ENCODE peak calls at places on chromosomes 3 and 15, in eight cellular contexts. One of them, this sample, is unnamed.

GRCh38 chr3:148992027-148992634 is 791 bp downstream of the GYG1 start:
- DNase-seq in mesothelial cell of epicardium: peak
- DNase-seq in GM12878: no peak
- DNase-seq in spleen: peak
- DNase-seq in MCF 10A: peak
- DNase-seq in HFFc6: peak
- DNase-seq in nephron progenitor cell: peak
- DNase-seq in A549: peak
- DNase-seq in this sample: peak

GRCh38 chr3:79473993-79474392 is 293.8 kb downstream of the ROBO1 start:
- DNase-seq in mesothelial cell of epicardium: no peak
- DNase-seq in GM12878: no peak
- DNase-seq in spleen: no peak
- DNase-seq in MCF 10A: no peak
- DNase-seq in HFFc6: no peak
- DNase-seq in nephron progenitor cell: no peak
- DNase-seq in A549: no peak
- DNase-seq in this sample: no peak

GRCh38 chr3:150384517-150385212 is 23.4 kb upstream of the TSC22D2 start:
- DNase-seq in mesothelial cell of epicardium: no peak
- DNase-seq in GM12878: peak
- DNase-seq in spleen: peak
- DNase-seq in MCF 10A: no peak
- DNase-seq in HFFc6: no peak
- DNase-seq in nephron progenitor cell: peak
- DNase-seq in A549: no peak
- DNase-seq in this sample: peak

GRCh38 chr3:12588039-12588673 is 31.3 kb downstream of the MKRN2 start:
- DNase-seq in mesothelial cell of epicardium: no peak
- DNase-seq in GM12878: no peak
- DNase-seq in spleen: no peak
- DNase-seq in MCF 10A: no peak
- DNase-seq in HFFc6: peak
- DNase-seq in nephron progenitor cell: no peak
- DNase-seq in A549: no peak
- DNase-seq in this sample: no peak

GRCh38 chr15:60674704-60675405 is 195.9 kb upstream of the ICE2 start:
- DNase-seq in mesothelial cell of epicardium: no peak
- DNase-seq in GM12878: no peak
- DNase-seq in spleen: no peak
- DNase-seq in MCF 10A: no peak
- DNase-seq in HFFc6: peak
- DNase-seq in nephron progenitor cell: no peak
- DNase-seq in A549: no peak
- DNase-seq in this sample: no peak

GRCh38 chr15:91561371-91562100 is 292.0 kb upstream of the SLCO3A1 start:
- DNase-seq in mesothelial cell of epicardium: no peak
- DNase-seq in GM12878: no peak
- DNase-seq in spleen: no peak
- DNase-seq in MCF 10A: peak
- DNase-seq in HFFc6: peak
- DNase-seq in nephron progenitor cell: no peak
- DNase-seq in A549: no peak
- DNase-seq in this sample: no peak

GRCh38 chr3:164377466-164377865 is 700.8 kb downstream of the SI start:
- DNase-seq in mesothelial cell of epicardium: no peak
- DNase-seq in GM12878: no peak
- DNase-seq in spleen: no peak
- DNase-seq in MCF 10A: no peak
- DNase-seq in HFFc6: no peak
- DNase-seq in nephron progenitor cell: no peak
- DNase-seq in A549: no peak
- DNase-seq in this sample: no peak

GRCh38 chr15:78427985-78428384 is 10.0 kb upstream of the IREB2 start:
- DNase-seq in mesothelial cell of epicardium: no peak
- DNase-seq in GM12878: no peak
- DNase-seq in spleen: no peak
- DNase-seq in MCF 10A: no peak
- DNase-seq in HFFc6: no peak
- DNase-seq in nephron progenitor cell: no peak
- DNase-seq in A549: no peak
- DNase-seq in this sample: no peak

GRCh38 chr15:89898628-89899302 is 5.0 kb upstream of the AP3S2 start:
- DNase-seq in mesothelial cell of epicardium: no peak
- DNase-seq in GM12878: no peak
- DNase-seq in spleen: no peak
- DNase-seq in MCF 10A: peak
- DNase-seq in HFFc6: peak
- DNase-seq in nephron progenitor cell: peak
- DNase-seq in A549: peak
- DNase-seq in this sample: no peak

GRCh38 chr3:134018406-134018805 is 11.3 kb downstream of the SLCO2A1 start:
- DNase-seq in mesothelial cell of epicardium: no peak
- DNase-seq in GM12878: no peak
- DNase-seq in spleen: no peak
- DNase-seq in MCF 10A: no peak
- DNase-seq in HFFc6: no peak
- DNase-seq in nephron progenitor cell: no peak
- DNase-seq in A549: no peak
- DNase-seq in this sample: no peak

GRCh38 chr15:95559875-95560394 is 770.6 kb upstream of the NR2F2 start:
- DNase-seq in mesothelial cell of epicardium: no peak
- DNase-seq in GM12878: no peak
- DNase-seq in spleen: no peak
- DNase-seq in MCF 10A: peak
- DNase-seq in HFFc6: peak
- DNase-seq in nephron progenitor cell: no peak
- DNase-seq in A549: peak
- DNase-seq in this sample: no peak

GRCh38 chr3:58214484-58215316 is 3.9 kb upstream of the DNASE1L3 start:
- DNase-seq in mesothelial cell of epicardium: no peak
- DNase-seq in GM12878: peak
- DNase-seq in spleen: peak
- DNase-seq in MCF 10A: peak
- DNase-seq in HFFc6: no peak
- DNase-seq in nephron progenitor cell: no peak
- DNase-seq in A549: no peak
- DNase-seq in this sample: no peak

GRCh38 chr15:60444289-60444912 is 34.5 kb downstream of the ICE2 start:
- DNase-seq in mesothelial cell of epicardium: no peak
- DNase-seq in GM12878: no peak
- DNase-seq in spleen: no peak
- DNase-seq in MCF 10A: peak
- DNase-seq in HFFc6: peak
- DNase-seq in nephron progenitor cell: no peak
- DNase-seq in A549: peak
- DNase-seq in this sample: no peak

GRCh38 chr15:65100427-65100826 is 14.6 kb downstream of the UBAP1L start:
- DNase-seq in mesothelial cell of epicardium: no peak
- DNase-seq in GM12878: no peak
- DNase-seq in spleen: no peak
- DNase-seq in MCF 10A: no peak
- DNase-seq in HFFc6: no peak
- DNase-seq in nephron progenitor cell: no peak
- DNase-seq in A549: no peak
- DNase-seq in this sample: no peak

GRCh38 chr15:65101418-65101890 is 13.5 kb downstream of the UBAP1L start:
- DNase-seq in mesothelial cell of epicardium: peak
- DNase-seq in GM12878: no peak
- DNase-seq in spleen: no peak
- DNase-seq in MCF 10A: peak
- DNase-seq in HFFc6: peak
- DNase-seq in nephron progenitor cell: peak
- DNase-seq in A549: peak
- DNase-seq in this sample: peak

GRCh38 chr15:65102912-65103311 is 12.1 kb downstream of the UBAP1L start:
- DNase-seq in mesothelial cell of epicardium: no peak
- DNase-seq in GM12878: no peak
- DNase-seq in spleen: no peak
- DNase-seq in MCF 10A: no peak
- DNase-seq in HFFc6: no peak
- DNase-seq in nephron progenitor cell: no peak
- DNase-seq in A549: no peak
- DNase-seq in this sample: no peak

GRCh38 chr15:65099336-65099735 is 15.7 kb downstream of the UBAP1L start:
- DNase-seq in mesothelial cell of epicardium: no peak
- DNase-seq in GM12878: no peak
- DNase-seq in spleen: no peak
- DNase-seq in MCF 10A: no peak
- DNase-seq in HFFc6: no peak
- DNase-seq in nephron progenitor cell: no peak
- DNase-seq in A549: no peak
- DNase-seq in this sample: no peak

DNA sequence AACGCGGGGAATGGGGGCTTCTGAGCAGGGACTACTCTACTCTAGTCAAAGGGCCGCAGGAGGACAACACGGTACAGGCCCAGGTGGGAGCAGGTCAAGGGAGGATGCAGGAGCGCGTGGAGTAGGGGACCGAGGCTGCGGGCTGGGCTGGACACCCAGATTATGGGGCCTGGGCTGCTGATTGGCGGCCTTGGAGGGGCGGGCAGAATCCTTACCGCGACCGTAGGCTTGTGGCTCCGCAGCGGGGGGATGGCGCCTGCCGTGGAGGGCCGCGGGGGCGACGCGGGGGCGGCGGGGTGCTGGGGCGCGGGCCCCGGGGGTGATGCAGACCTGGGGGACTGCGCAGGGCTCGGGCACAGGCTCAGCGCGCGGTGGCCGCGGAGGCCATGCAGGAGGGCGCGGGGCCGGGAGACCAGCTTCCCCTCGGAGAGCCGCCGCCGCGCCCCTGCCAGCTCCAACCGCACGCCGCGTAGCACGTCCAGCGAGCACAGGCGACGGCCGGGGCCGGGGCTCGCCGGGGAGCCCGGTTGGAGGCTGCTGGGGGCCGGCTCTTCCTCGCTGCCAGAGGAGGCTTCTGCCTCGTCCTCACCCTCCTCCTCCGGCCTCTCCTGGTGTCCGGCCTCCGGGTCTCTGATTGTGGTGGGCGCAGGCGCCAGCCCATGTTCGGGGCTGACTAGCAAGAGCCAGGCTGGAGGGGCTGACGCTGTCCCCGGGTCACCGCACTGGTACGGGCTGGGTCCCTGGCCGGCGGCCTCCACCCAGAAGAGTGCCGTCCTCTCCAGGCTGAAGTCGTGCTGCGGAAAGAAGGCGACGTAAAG is 12.9 kb downstream of the UBAP1L start:
- DNase-seq in mesothelial cell of epicardium: no peak
- DNase-seq in GM12878: no peak
- DNase-seq in spleen: no peak
- DNase-seq in MCF 10A: no peak
- DNase-seq in HFFc6: no peak
- DNase-seq in nephron progenitor cell: no peak
- DNase-seq in A549: no peak
- DNase-seq in this sample: no peak
- TF ChIP-seq CTCF in mesothelial cell of epicardium: no peak
- TF ChIP-seq CTCF in GM12878: no peak
- TF ChIP-seq CTCF in spleen: peak
- TF ChIP-seq CTCF in MCF 10A: no peak
- TF ChIP-seq CTCF in HFFc6: peak
- TF ChIP-seq CTCF in nephron progenitor cell: no peak
- TF ChIP-seq CTCF in A549: no peak
- TF ChIP-seq CTCF in this sample: peak

GRCh38 chr15:67839358-67839928 is 402 bp downstream of the RNU6-1 start:
- DNase-seq in mesothelial cell of epicardium: no peak
- DNase-seq in GM12878: no peak
- DNase-seq in spleen: peak
- DNase-seq in MCF 10A: peak
- DNase-seq in HFFc6: peak
- DNase-seq in nephron progenitor cell: no peak
- DNase-seq in A549: peak
- DNase-seq in this sample: no peak

GRCh38 chr15:67843092-67843501 is 3.3 kb upstream of the RNU6-1 start:
- DNase-seq in mesothelial cell of epicardium: no peak
- DNase-seq in GM12878: no peak
- DNase-seq in spleen: no peak
- DNase-seq in MCF 10A: no peak
- DNase-seq in HFFc6: no peak
- DNase-seq in nephron progenitor cell: no peak
- DNase-seq in A549: no peak
- DNase-seq in this sample: no peak

GRCh38 chr15:67839929-67840746 is at the start of gene RNU6-1:
- DNase-seq in mesothelial cell of epicardium: peak
- DNase-seq in GM12878: peak
- DNase-seq in spleen: peak
- DNase-seq in MCF 10A: peak
- DNase-seq in HFFc6: peak
- DNase-seq in nephron progenitor cell: peak
- DNase-seq in A549: peak
- DNase-seq in this sample: peak

GRCh38 chr15:67838789-67839332 is 984 bp downstream of the RNU6-1 start:
- DNase-seq in mesothelial cell of epicardium: peak
- DNase-seq in GM12878: no peak
- DNase-seq in spleen: peak
- DNase-seq in MCF 10A: no peak
- DNase-seq in HFFc6: no peak
- DNase-seq in nephron progenitor cell: peak
- DNase-seq in A549: no peak
- DNase-seq in this sample: no peak

GRCh38 chr15:67840747-67841634 is 1.1 kb upstream of the RNU6-1 start:
- DNase-seq in mesothelial cell of epicardium: no peak
- DNase-seq in GM12878: no peak
- DNase-seq in spleen: peak
- DNase-seq in MCF 10A: no peak
- DNase-seq in HFFc6: peak
- DNase-seq in nephron progenitor cell: no peak
- DNase-seq in A549: peak
- DNase-seq in this sample: no peak
- TF ChIP-seq CTCF in mesothelial cell of epicardium: no peak
- TF ChIP-seq CTCF in GM12878: no peak
- TF ChIP-seq CTCF in spleen: no peak
- TF ChIP-seq CTCF in MCF 10A: no peak
- TF ChIP-seq CTCF in HFFc6: no peak
- TF ChIP-seq CTCF in nephron progenitor cell: no peak
- TF ChIP-seq CTCF in A549: no peak
- TF ChIP-seq CTCF in this sample: no peak

GRCh38 chr3:157888040-157888439 is 218.2 kb downstream of the SHOX2 start:
- DNase-seq in mesothelial cell of epicardium: no peak
- DNase-seq in GM12878: no peak
- DNase-seq in spleen: no peak
- DNase-seq in MCF 10A: no peak
- DNase-seq in HFFc6: no peak
- DNase-seq in nephron progenitor cell: no peak
- DNase-seq in A549: no peak
- DNase-seq in this sample: no peak
- TF ChIP-seq CTCF in mesothelial cell of epicardium: no peak
- TF ChIP-seq CTCF in GM12878: no peak
- TF ChIP-seq CTCF in spleen: no peak
- TF ChIP-seq CTCF in MCF 10A: no peak
- TF ChIP-seq CTCF in HFFc6: peak
- TF ChIP-seq CTCF in nephron progenitor cell: no peak
- TF ChIP-seq CTCF in A549: no peak
- TF ChIP-seq CTCF in this sample: no peak

DNA sequence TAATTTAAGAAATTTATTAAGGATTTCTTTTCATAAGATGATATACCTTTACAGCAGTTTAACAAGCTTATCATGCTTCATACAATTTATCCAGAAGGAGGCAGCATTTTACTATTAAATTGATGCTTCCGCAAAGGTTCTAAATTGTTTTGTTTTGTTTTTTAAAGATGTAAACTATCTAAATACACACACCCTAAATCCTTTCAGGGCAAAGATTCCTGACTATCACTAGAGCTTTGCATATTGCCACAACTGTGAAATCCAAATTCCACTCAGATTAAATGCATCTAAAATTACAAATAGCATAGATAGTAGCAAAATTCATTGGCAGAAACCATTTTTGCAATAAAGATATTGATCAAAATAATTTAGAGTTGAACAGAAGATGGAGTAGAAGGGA is 44.5 kb upstream of the CCNL1 start:
- DNase-seq in mesothelial cell of epicardium: no peak
- DNase-seq in GM12878: no peak
- DNase-seq in spleen: no peak
- DNase-seq in MCF 10A: peak
- DNase-seq in HFFc6: peak
- DNase-seq in nephron progenitor cell: no peak
- DNase-seq in A549: no peak
- DNase-seq in this sample: no peak
- TF ChIP-seq CTCF in mesothelial cell of epicardium: peak
- TF ChIP-seq CTCF in GM12878: no peak
- TF ChIP-seq CTCF in spleen: peak
- TF ChIP-seq CTCF in MCF 10A: peak
- TF ChIP-seq CTCF in HFFc6: peak
- TF ChIP-seq CTCF in nephron progenitor cell: peak
- TF ChIP-seq CTCF in A549: peak
- TF ChIP-seq CTCF in this sample: peak

This sample was measured in neural crest cell.